ENCODE peak calls at places on chromosomes 13 and 19, in six cellular contexts. One of them, this sample, is unnamed.
A peak's percentile ranks its signal among the peaks of the same experiment; 100 is the strongest.

GRCh38 chr13:27043013-27043412 is 128.6 kb downstream of the USP12 start:
- DNase-seq in body of pancreas: no peak
- DNase-seq in cardiac muscle cell: no peak
- DNase-seq in kidney epithelial cell: peak; percentile 75
- DNase-seq in lower leg skin: peak; percentile 68
- DNase-seq in uterus: peak; percentile 23
- DNase-seq in this sample: peak; percentile 87

GRCh38 chr19:35546532-35546931 is 1.1 kb downstream of the TMEM147 start:
- DNase-seq in body of pancreas: no peak
- DNase-seq in uterus: no peak
- DNase-seq in cardiac muscle cell: no peak
- DNase-seq in lower leg skin: no peak
- DNase-seq in kidney epithelial cell: no peak
- DNase-seq in this sample: no peak

GRCh38 chr19:3366104-3366760 is at the start of gene NFIC:
- DNase-seq in cardiac muscle cell: peak; percentile 60
- DNase-seq in kidney epithelial cell: no peak
- DNase-seq in uterus: peak; percentile 87
- DNase-seq in body of pancreas: peak; percentile 82
- DNase-seq in lower leg skin: peak; percentile 78
- DNase-seq in this sample: no peak

GRCh38 chr13:39998166-39998565 is 342.7 kb downstream of the COG6 start:
- DNase-seq in kidney epithelial cell: no peak
- DNase-seq in uterus: no peak
- DNase-seq in lower leg skin: no peak
- DNase-seq in cardiac muscle cell: no peak
- DNase-seq in body of pancreas: no peak
- DNase-seq in this sample: no peak

GRCh38 chr13:110557610-110558305 is 3.8 kb downstream of the RAB20 start:
- DNase-seq in body of pancreas: peak; percentile 88
- DNase-seq in uterus: no peak
- DNase-seq in cardiac muscle cell: no peak
- DNase-seq in lower leg skin: no peak
- DNase-seq in kidney epithelial cell: no peak
- DNase-seq in this sample: no peak

GRCh38 chr19:10454267-10454666 is 33.9 kb downstream of the PDE4A start:
- DNase-seq in uterus: no peak
- DNase-seq in body of pancreas: no peak
- DNase-seq in kidney epithelial cell: no peak
- DNase-seq in cardiac muscle cell: peak; percentile 38
- DNase-seq in lower leg skin: no peak
- DNase-seq in this sample: no peak

GRCh38 chr19:32675720-32676185 is at the start of gene RGS9BP:
- DNase-seq in body of pancreas: peak; percentile 75
- DNase-seq in kidney epithelial cell: no peak
- DNase-seq in lower leg skin: peak; percentile 75
- DNase-seq in cardiac muscle cell: peak; percentile 72
- DNase-seq in uterus: peak; percentile 73
- DNase-seq in this sample: no peak

GRCh38 chr19:41792513-41793413 is 3.6 kb upstream of the CEACAM3 start:
- DNase-seq in kidney epithelial cell: no peak
- DNase-seq in uterus: no peak
- DNase-seq in lower leg skin: no peak
- DNase-seq in body of pancreas: peak; percentile 71
- DNase-seq in cardiac muscle cell: peak; percentile 11
- DNase-seq in this sample: no peak

GRCh38 chr19:49631279-49631588 is 8.7 kb downstream of the RRAS start:
- DNase-seq in cardiac muscle cell: no peak
- DNase-seq in kidney epithelial cell: no peak
- DNase-seq in uterus: no peak
- DNase-seq in lower leg skin: no peak
- DNase-seq in body of pancreas: peak; percentile 35
- DNase-seq in this sample: no peak

GRCh38 chr13:32195713-32196112 is 119.5 kb downstream of the ZAR1L start:
- DNase-seq in uterus: no peak
- DNase-seq in body of pancreas: no peak
- DNase-seq in cardiac muscle cell: no peak
- DNase-seq in lower leg skin: no peak
- DNase-seq in kidney epithelial cell: no peak
- DNase-seq in this sample: no peak

GRCh38 chr19:13996928-13997636 is 9.0 kb downstream of the RFX1 start:
- DNase-seq in uterus: no peak
- DNase-seq in body of pancreas: no peak
- DNase-seq in lower leg skin: no peak
- DNase-seq in cardiac muscle cell: no peak
- DNase-seq in kidney epithelial cell: no peak
- DNase-seq in this sample: no peak

GRCh38 chr13:50798923-50799322 is 44.6 kb downstream of the DLEU7 start:
- DNase-seq in kidney epithelial cell: peak; percentile 7
- DNase-seq in cardiac muscle cell: no peak
- DNase-seq in uterus: no peak
- DNase-seq in lower leg skin: no peak
- DNase-seq in body of pancreas: no peak
- DNase-seq in this sample: no peak

GRCh38 chr13:45678282-45678681 is 23.8 kb upstream of the CBY2 start:
- DNase-seq in body of pancreas: no peak
- DNase-seq in lower leg skin: no peak
- DNase-seq in kidney epithelial cell: no peak
- DNase-seq in uterus: no peak
- DNase-seq in cardiac muscle cell: no peak
- DNase-seq in this sample: no peak

GRCh38 chr19:47819841-47820244 is 1.9 kb upstream of the CRX start:
- DNase-seq in cardiac muscle cell: peak; percentile 55
- DNase-seq in lower leg skin: no peak
- DNase-seq in uterus: no peak
- DNase-seq in kidney epithelial cell: no peak
- DNase-seq in body of pancreas: no peak
- DNase-seq in this sample: peak; percentile 36

GRCh38 chr19:41897181-41897580 is 14.2 kb downstream of the ARHGEF1 start:
- DNase-seq in uterus: no peak
- DNase-seq in body of pancreas: no peak
- DNase-seq in lower leg skin: no peak
- DNase-seq in kidney epithelial cell: no peak
- DNase-seq in cardiac muscle cell: no peak
- DNase-seq in this sample: no peak

GRCh38 chr19:46839752-46840151 is 10.9 kb downstream of the AP2S1 start:
- DNase-seq in body of pancreas: no peak
- DNase-seq in uterus: no peak
- DNase-seq in kidney epithelial cell: no peak
- DNase-seq in cardiac muscle cell: no peak
- DNase-seq in lower leg skin: no peak
- DNase-seq in this sample: no peak

GRCh38 chr13:34361528-34361927 is 543.6 kb downstream of the RFC3 start:
- DNase-seq in uterus: no peak
- DNase-seq in kidney epithelial cell: no peak
- DNase-seq in lower leg skin: no peak
- DNase-seq in body of pancreas: no peak
- DNase-seq in cardiac muscle cell: no peak
- DNase-seq in this sample: no peak

GRCh38 chr13:88586263-88586662 is 915.1 kb downstream of the SLITRK5 start:
- DNase-seq in lower leg skin: no peak
- DNase-seq in body of pancreas: no peak
- DNase-seq in uterus: no peak
- DNase-seq in cardiac muscle cell: no peak
- DNase-seq in kidney epithelial cell: no peak
- DNase-seq in this sample: peak; percentile 55

GRCh38 chr13:27482996-27483395 is 32.6 kb upstream of the MTIF3 start:
- DNase-seq in body of pancreas: no peak
- DNase-seq in cardiac muscle cell: no peak
- DNase-seq in lower leg skin: no peak
- DNase-seq in uterus: no peak
- DNase-seq in kidney epithelial cell: no peak
- DNase-seq in this sample: no peak

GRCh38 chr19:10113964-10114650 is 2.6 kb downstream of the P2RY11 start:
- DNase-seq in cardiac muscle cell: no peak
- DNase-seq in kidney epithelial cell: no peak
- DNase-seq in uterus: no peak
- DNase-seq in lower leg skin: no peak
- DNase-seq in body of pancreas: peak; percentile 40
- DNase-seq in this sample: no peak

GRCh38 chr13:46893820-46894533 is 2.9 kb downstream of the HTR2A start:
- DNase-seq in body of pancreas: peak; percentile 75
- DNase-seq in uterus: peak; percentile 78
- DNase-seq in cardiac muscle cell: peak; percentile 79
- DNase-seq in lower leg skin: peak; percentile 34
- DNase-seq in kidney epithelial cell: peak; percentile 4
- DNase-seq in this sample: no peak

GRCh38 chr19:56091751-56092546 is 29.1 kb downstream of the ZNF787 start:
- DNase-seq in lower leg skin: no peak
- DNase-seq in cardiac muscle cell: no peak
- DNase-seq in uterus: no peak
- DNase-seq in body of pancreas: no peak
- DNase-seq in kidney epithelial cell: no peak
- DNase-seq in this sample: no peak

GRCh38 chr19:55189424-55189823 is 9.3 kb upstream of the SYT5 start:
- DNase-seq in body of pancreas: no peak
- DNase-seq in uterus: peak; percentile 52
- DNase-seq in cardiac muscle cell: no peak
- DNase-seq in lower leg skin: peak; percentile 84
- DNase-seq in kidney epithelial cell: peak; percentile 65
- DNase-seq in this sample: peak; percentile 80

GRCh38 chr13:113929628-113930615 is 44.0 kb downstream of the C13orf46 start:
- DNase-seq in body of pancreas: no peak
- DNase-seq in kidney epithelial cell: no peak
- DNase-seq in uterus: peak; percentile 47
- DNase-seq in lower leg skin: no peak
- DNase-seq in cardiac muscle cell: no peak
- DNase-seq in this sample: no peak
- TF ChIP-seq CTCF in body of pancreas: no peak
- TF ChIP-seq CTCF in kidney epithelial cell: no peak
- TF ChIP-seq CTCF in uterus: no peak
- TF ChIP-seq CTCF in lower leg skin: no peak
- TF ChIP-seq CTCF in cardiac muscle cell: no peak
- TF ChIP-seq CTCF in this sample: no peak

GRCh38 chr19:16185925-16186234 is 670 bp downstream of the FAM32A start:
- DNase-seq in lower leg skin: no peak
- DNase-seq in cardiac muscle cell: peak; percentile 73
- DNase-seq in uterus: no peak
- DNase-seq in body of pancreas: no peak
- DNase-seq in kidney epithelial cell: no peak
- DNase-seq in this sample: no peak

GRCh38 chr19:16185123-16185924 is at the start of gene FAM32A:
- DNase-seq in uterus: peak; percentile 100
- DNase-seq in body of pancreas: peak; percentile 99
- DNase-seq in cardiac muscle cell: peak; percentile 98
- DNase-seq in lower leg skin: peak; percentile 100
- DNase-seq in kidney epithelial cell: peak; percentile 97
- DNase-seq in this sample: peak; percentile 96

GRCh38 chr19:16180611-16181010 is 4.6 kb upstream of the FAM32A start:
- DNase-seq in body of pancreas: no peak
- DNase-seq in lower leg skin: no peak
- DNase-seq in uterus: no peak
- DNase-seq in kidney epithelial cell: no peak
- DNase-seq in cardiac muscle cell: no peak
- DNase-seq in this sample: peak; percentile 80

GRCh38 chr19:16188521-16188920 is 3.3 kb downstream of the FAM32A start:
- DNase-seq in kidney epithelial cell: no peak
- DNase-seq in uterus: no peak
- DNase-seq in lower leg skin: no peak
- DNase-seq in body of pancreas: no peak
- DNase-seq in cardiac muscle cell: no peak
- DNase-seq in this sample: no peak

DNA sequence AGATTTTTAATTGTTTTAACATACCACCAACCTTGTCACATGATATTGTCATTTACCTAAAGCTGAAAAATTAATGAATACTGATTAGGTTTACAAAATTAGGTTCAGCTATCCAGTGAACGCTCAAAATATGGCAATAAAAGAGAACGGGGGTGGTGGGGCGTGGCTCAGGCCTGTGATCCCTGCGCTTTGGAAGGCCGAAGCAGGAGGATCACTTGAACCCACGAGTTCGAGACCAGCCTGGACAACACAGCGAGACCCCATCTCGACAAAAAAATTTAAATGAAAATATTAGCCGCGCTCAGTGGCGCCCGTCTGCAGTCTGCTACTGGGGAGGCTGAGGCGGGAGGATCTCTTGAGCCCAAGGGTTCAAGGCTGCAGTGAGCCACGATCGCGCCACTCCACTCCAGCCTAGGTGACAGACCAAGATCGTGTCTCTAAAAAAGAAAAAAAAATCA is 516 bp upstream of the FAM32A start:
- DNase-seq in lower leg skin: no peak
- DNase-seq in body of pancreas: no peak
- DNase-seq in uterus: no peak
- DNase-seq in cardiac muscle cell: no peak
- DNase-seq in kidney epithelial cell: no peak
- DNase-seq in this sample: no peak
- H3K4me3 ChIP-seq in lower leg skin: no peak overlapping the region
- H3K4me3 ChIP-seq in body of pancreas: peak overlapping the region; percentile 28
- H3K4me3 ChIP-seq in uterus: peak overlapping the region; percentile 50
- H3K4me3 ChIP-seq in cardiac muscle cell: peak overlapping the region; percentile 26
- H3K4me3 ChIP-seq in kidney epithelial cell: peak overlapping the region; percentile 74
- H3K4me3 ChIP-seq in this sample: peak overlapping the region; percentile 99

DNA sequence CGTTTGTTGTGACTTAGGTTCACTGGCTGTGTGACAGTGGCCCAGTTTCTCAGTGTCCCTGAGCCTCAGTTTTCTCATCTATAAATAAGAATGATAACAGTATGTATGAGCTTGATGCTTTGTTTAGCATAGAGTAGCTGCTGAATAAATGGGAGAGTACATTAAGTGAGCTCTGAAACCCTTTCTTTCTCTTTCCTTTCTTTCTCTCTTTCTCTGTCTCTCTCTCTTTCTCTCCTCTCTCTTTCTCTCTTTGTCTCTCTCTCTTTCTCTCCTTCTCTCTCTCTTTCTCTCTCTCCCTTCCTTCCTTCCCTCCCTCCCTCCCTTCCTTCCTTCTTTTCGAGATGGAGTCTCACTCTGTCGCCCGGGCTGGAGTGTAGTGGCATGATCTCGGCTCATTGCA is 2.0 kb downstream of the KXD1 start:
- DNase-seq in uterus: no peak
- DNase-seq in cardiac muscle cell: no peak
- DNase-seq in lower leg skin: no peak
- DNase-seq in body of pancreas: no peak
- DNase-seq in kidney epithelial cell: no peak
- DNase-seq in this sample: no peak
- TF ChIP-seq CTCF in uterus: no peak
- TF ChIP-seq CTCF in cardiac muscle cell: no peak
- TF ChIP-seq CTCF in lower leg skin: no peak
- TF ChIP-seq CTCF in body of pancreas: no peak
- TF ChIP-seq CTCF in kidney epithelial cell: no peak
- TF ChIP-seq CTCF in this sample: no peak

GRCh38 chr19:7670790-7671189 is 1.9 kb downstream of the RETN start:
- DNase-seq in uterus: no peak
- DNase-seq in lower leg skin: no peak
- DNase-seq in kidney epithelial cell: no peak
- DNase-seq in body of pancreas: no peak
- DNase-seq in cardiac muscle cell: no peak
- DNase-seq in this sample: no peak

GRCh38 chr19:7668842-7669241 is at the start of gene RETN:
- DNase-seq in kidney epithelial cell: no peak
- DNase-seq in uterus: no peak
- DNase-seq in lower leg skin: no peak
- DNase-seq in cardiac muscle cell: no peak
- DNase-seq in body of pancreas: no peak
- DNase-seq in this sample: no peak

GRCh38 chr19:7672522-7672921 is 3.7 kb downstream of the RETN start:
- DNase-seq in lower leg skin: no peak
- DNase-seq in cardiac muscle cell: no peak
- DNase-seq in uterus: no peak
- DNase-seq in body of pancreas: no peak
- DNase-seq in kidney epithelial cell: no peak
- DNase-seq in this sample: no peak

GRCh38 chr19:7669641-7670040 is 792 bp downstream of the RETN start:
- DNase-seq in kidney epithelial cell: no peak
- DNase-seq in uterus: no peak
- DNase-seq in lower leg skin: no peak
- DNase-seq in body of pancreas: no peak
- DNase-seq in cardiac muscle cell: no peak
- DNase-seq in this sample: no peak

GRCh38 chr19:7670150-7670784 is 1.4 kb downstream of the RETN start:
- DNase-seq in cardiac muscle cell: peak; percentile 42
- DNase-seq in body of pancreas: no peak
- DNase-seq in kidney epithelial cell: no peak
- DNase-seq in uterus: no peak
- DNase-seq in lower leg skin: no peak
- DNase-seq in this sample: no peak
- H3K4me3 ChIP-seq in cardiac muscle cell: peak overlapping the region; percentile 29
- H3K4me3 ChIP-seq in body of pancreas: no peak overlapping the region
- H3K4me3 ChIP-seq in kidney epithelial cell: no peak overlapping the region
- H3K4me3 ChIP-seq in uterus: no peak overlapping the region
- H3K4me3 ChIP-seq in lower leg skin: no peak overlapping the region
- H3K4me3 ChIP-seq in this sample: no peak overlapping the region